ENCODE peak calls at places on chromosomes 2 and 18, in seven cellular contexts. One of them, this sample, is unnamed.

GRCh38 chr2:27079233-27080139 is 1.1 kb downstream of the EMILIN1 start:
- DNase-seq in lower leg skin: no peak
- DNase-seq in brain microvascular endothelial cell: no peak
- DNase-seq in fibroblast of pulmonary artery: no peak
- DNase-seq in GM23338: no peak
- DNase-seq in CD8-positive, alpha-beta T cell: no peak
- DNase-seq in AG09309: no peak
- DNase-seq in this sample: no peak

GRCh38 chr2:29012211-29012681 is 31.1 kb downstream of the TOGARAM2 start:
- DNase-seq in lower leg skin: no peak
- DNase-seq in brain microvascular endothelial cell: no peak
- DNase-seq in fibroblast of pulmonary artery: peak
- DNase-seq in GM23338: no peak
- DNase-seq in CD8-positive, alpha-beta T cell: peak
- DNase-seq in AG09309: no peak
- DNase-seq in this sample: peak

GRCh38 chr18:79371536-79372210 is 24.1 kb upstream of the NFATC1 start:
- DNase-seq in lower leg skin: no peak
- DNase-seq in brain microvascular endothelial cell: no peak
- DNase-seq in fibroblast of pulmonary artery: no peak
- DNase-seq in GM23338: no peak
- DNase-seq in CD8-positive, alpha-beta T cell: no peak
- DNase-seq in AG09309: no peak
- DNase-seq in this sample: no peak

GRCh38 chr2:235555356-235555755 is 61.5 kb downstream of the AGAP1 start:
- DNase-seq in lower leg skin: no peak
- DNase-seq in brain microvascular endothelial cell: no peak
- DNase-seq in fibroblast of pulmonary artery: no peak
- DNase-seq in GM23338: no peak
- DNase-seq in CD8-positive, alpha-beta T cell: no peak
- DNase-seq in AG09309: no peak
- DNase-seq in this sample: no peak

GRCh38 chr18:79604205-79604912 is 75.2 kb upstream of the CTDP1 start:
- DNase-seq in lower leg skin: no peak
- DNase-seq in brain microvascular endothelial cell: no peak
- DNase-seq in fibroblast of pulmonary artery: no peak
- DNase-seq in GM23338: no peak
- DNase-seq in CD8-positive, alpha-beta T cell: no peak
- DNase-seq in AG09309: no peak
- DNase-seq in this sample: no peak

GRCh38 chr18:69865656-69866241 is 81.9 kb downstream of the CD226 start:
- DNase-seq in lower leg skin: no peak
- DNase-seq in brain microvascular endothelial cell: no peak
- DNase-seq in fibroblast of pulmonary artery: no peak
- DNase-seq in GM23338: no peak
- DNase-seq in CD8-positive, alpha-beta T cell: no peak
- DNase-seq in AG09309: no peak
- DNase-seq in this sample: peak

GRCh38 chr2:136141510-136142154 is 23.7 kb upstream of the CXCR4 start:
- DNase-seq in lower leg skin: no peak
- DNase-seq in brain microvascular endothelial cell: no peak
- DNase-seq in fibroblast of pulmonary artery: no peak
- DNase-seq in GM23338: no peak
- DNase-seq in CD8-positive, alpha-beta T cell: no peak
- DNase-seq in AG09309: no peak
- DNase-seq in this sample: no peak

GRCh38 chr2:164542584-164543021 is 78.7 kb downstream of the GRB14 start:
- DNase-seq in lower leg skin: no peak
- DNase-seq in brain microvascular endothelial cell: peak
- DNase-seq in fibroblast of pulmonary artery: peak
- DNase-seq in GM23338: no peak
- DNase-seq in CD8-positive, alpha-beta T cell: no peak
- DNase-seq in AG09309: peak
- DNase-seq in this sample: peak

GRCh38 chr2:54618646-54619565 is 104.6 kb upstream of the EML6 start:
- DNase-seq in lower leg skin: no peak
- DNase-seq in brain microvascular endothelial cell: no peak
- DNase-seq in fibroblast of pulmonary artery: no peak
- DNase-seq in GM23338: no peak
- DNase-seq in CD8-positive, alpha-beta T cell: no peak
- DNase-seq in AG09309: no peak
- DNase-seq in this sample: no peak

GRCh38 chr2:197286805-197287595 is 23.6 kb downstream of the ANKRD44 start:
- DNase-seq in lower leg skin: peak
- DNase-seq in brain microvascular endothelial cell: peak
- DNase-seq in fibroblast of pulmonary artery: peak
- DNase-seq in GM23338: no peak
- DNase-seq in CD8-positive, alpha-beta T cell: peak
- DNase-seq in AG09309: peak
- DNase-seq in this sample: peak

GRCh38 chr2:239762106-239762505 is 263.0 kb downstream of the NDUFA10 start:
- DNase-seq in lower leg skin: no peak
- DNase-seq in brain microvascular endothelial cell: no peak
- DNase-seq in fibroblast of pulmonary artery: no peak
- DNase-seq in GM23338: no peak
- DNase-seq in CD8-positive, alpha-beta T cell: no peak
- DNase-seq in AG09309: no peak
- DNase-seq in this sample: no peak

GRCh38 chr2:88250402-88250801 is 80.3 kb downstream of the THNSL2 start:
- DNase-seq in lower leg skin: no peak
- DNase-seq in brain microvascular endothelial cell: no peak
- DNase-seq in fibroblast of pulmonary artery: no peak
- DNase-seq in GM23338: no peak
- DNase-seq in CD8-positive, alpha-beta T cell: no peak
- DNase-seq in AG09309: no peak
- DNase-seq in this sample: no peak

GRCh38 chr2:77488141-77488540 is 34.0 kb downstream of the LRRTM4 start:
- DNase-seq in lower leg skin: no peak
- DNase-seq in brain microvascular endothelial cell: no peak
- DNase-seq in fibroblast of pulmonary artery: no peak
- DNase-seq in GM23338: no peak
- DNase-seq in CD8-positive, alpha-beta T cell: no peak
- DNase-seq in AG09309: no peak
- DNase-seq in this sample: no peak

GRCh38 chr2:98464772-98465310 is 20.2 kb downstream of the INPP4A start:
- DNase-seq in lower leg skin: peak
- DNase-seq in brain microvascular endothelial cell: no peak
- DNase-seq in fibroblast of pulmonary artery: no peak
- DNase-seq in GM23338: no peak
- DNase-seq in CD8-positive, alpha-beta T cell: no peak
- DNase-seq in AG09309: no peak
- DNase-seq in this sample: no peak

GRCh38 chr18:34322365-34323289 is 97.9 kb upstream of the NOL4 start:
- DNase-seq in lower leg skin: no peak
- DNase-seq in brain microvascular endothelial cell: peak
- DNase-seq in fibroblast of pulmonary artery: peak
- DNase-seq in GM23338: peak
- DNase-seq in CD8-positive, alpha-beta T cell: no peak
- DNase-seq in AG09309: no peak
- DNase-seq in this sample: peak

GRCh38 chr2:239002960-239003932 is 155.4 kb downstream of the TWIST2 start:
- DNase-seq in lower leg skin: peak
- DNase-seq in brain microvascular endothelial cell: no peak
- DNase-seq in fibroblast of pulmonary artery: peak
- DNase-seq in GM23338: no peak
- DNase-seq in CD8-positive, alpha-beta T cell: no peak
- DNase-seq in AG09309: peak
- DNase-seq in this sample: peak

GRCh38 chr2:73088211-73088610 is 16.7 kb upstream of the SFXN5 start:
- DNase-seq in lower leg skin: no peak
- DNase-seq in brain microvascular endothelial cell: no peak
- DNase-seq in fibroblast of pulmonary artery: no peak
- DNase-seq in GM23338: no peak
- DNase-seq in CD8-positive, alpha-beta T cell: no peak
- DNase-seq in AG09309: no peak
- DNase-seq in this sample: no peak

GRCh38 chr2:23293756-23294155 is 91.2 kb upstream of the KLHL29 start:
- DNase-seq in lower leg skin: no peak
- DNase-seq in brain microvascular endothelial cell: no peak
- DNase-seq in fibroblast of pulmonary artery: peak
- DNase-seq in GM23338: no peak
- DNase-seq in CD8-positive, alpha-beta T cell: no peak
- DNase-seq in AG09309: no peak
- DNase-seq in this sample: peak

GRCh38 chr18:51133580-51134160 is 63.8 kb downstream of the MEX3C start:
- DNase-seq in lower leg skin: no peak
- DNase-seq in brain microvascular endothelial cell: no peak
- DNase-seq in fibroblast of pulmonary artery: no peak
- DNase-seq in GM23338: no peak
- DNase-seq in CD8-positive, alpha-beta T cell: no peak
- DNase-seq in AG09309: no peak
- DNase-seq in this sample: peak

GRCh38 chr2:62768615-62769014 is 63.1 kb downstream of the EHBP1 start:
- DNase-seq in lower leg skin: no peak
- DNase-seq in brain microvascular endothelial cell: peak
- DNase-seq in fibroblast of pulmonary artery: no peak
- DNase-seq in GM23338: no peak
- DNase-seq in CD8-positive, alpha-beta T cell: no peak
- DNase-seq in AG09309: no peak
- DNase-seq in this sample: peak

GRCh38 chr2:219458996-219459395 is 24.4 kb downstream of the SPEG start:
- DNase-seq in lower leg skin: no peak
- DNase-seq in brain microvascular endothelial cell: no peak
- DNase-seq in fibroblast of pulmonary artery: no peak
- DNase-seq in GM23338: no peak
- DNase-seq in CD8-positive, alpha-beta T cell: no peak
- DNase-seq in AG09309: no peak
- DNase-seq in this sample: no peak

GRCh38 chr2:3648652-3649177 is 9.3 kb upstream of the ALLC start:
- DNase-seq in lower leg skin: no peak
- DNase-seq in brain microvascular endothelial cell: no peak
- DNase-seq in fibroblast of pulmonary artery: no peak
- DNase-seq in GM23338: no peak
- DNase-seq in CD8-positive, alpha-beta T cell: no peak
- DNase-seq in AG09309: no peak
- DNase-seq in this sample: no peak

GRCh38 chr2:235472443-235472842 is 21.4 kb upstream of the AGAP1 start:
- DNase-seq in lower leg skin: no peak
- DNase-seq in brain microvascular endothelial cell: no peak
- DNase-seq in fibroblast of pulmonary artery: no peak
- DNase-seq in GM23338: no peak
- DNase-seq in CD8-positive, alpha-beta T cell: no peak
- DNase-seq in AG09309: no peak
- DNase-seq in this sample: no peak

GRCh38 chr2:202105025-202105424 is 32.0 kb downstream of the KIAA2012 start:
- DNase-seq in lower leg skin: no peak
- DNase-seq in brain microvascular endothelial cell: no peak
- DNase-seq in fibroblast of pulmonary artery: no peak
- DNase-seq in GM23338: no peak
- DNase-seq in CD8-positive, alpha-beta T cell: no peak
- DNase-seq in AG09309: no peak
- DNase-seq in this sample: no peak

GRCh38 chr2:202102425-202103005 is 29.5 kb downstream of the KIAA2012 start:
- DNase-seq in lower leg skin: no peak
- DNase-seq in brain microvascular endothelial cell: no peak
- DNase-seq in fibroblast of pulmonary artery: no peak
- DNase-seq in GM23338: no peak
- DNase-seq in CD8-positive, alpha-beta T cell: no peak
- DNase-seq in AG09309: no peak
- DNase-seq in this sample: no peak

GRCh38 chr2:202101049-202101579 is 28.1 kb downstream of the KIAA2012 start:
- DNase-seq in lower leg skin: no peak
- DNase-seq in brain microvascular endothelial cell: no peak
- DNase-seq in fibroblast of pulmonary artery: no peak
- DNase-seq in GM23338: no peak
- DNase-seq in CD8-positive, alpha-beta T cell: no peak
- DNase-seq in AG09309: no peak
- DNase-seq in this sample: no peak

GRCh38 chr2:202108345-202108744 is 35.3 kb downstream of the KIAA2012 start:
- DNase-seq in lower leg skin: no peak
- DNase-seq in brain microvascular endothelial cell: no peak
- DNase-seq in fibroblast of pulmonary artery: no peak
- DNase-seq in GM23338: no peak
- DNase-seq in CD8-positive, alpha-beta T cell: no peak
- DNase-seq in AG09309: no peak
- DNase-seq in this sample: no peak

GRCh38 chr2:202104286-202104870 is 31.3 kb downstream of the KIAA2012 start:
- DNase-seq in lower leg skin: no peak
- DNase-seq in brain microvascular endothelial cell: peak
- DNase-seq in fibroblast of pulmonary artery: peak
- DNase-seq in GM23338: peak
- DNase-seq in CD8-positive, alpha-beta T cell: no peak
- DNase-seq in AG09309: no peak
- DNase-seq in this sample: peak
- TF ChIP-seq CTCF in lower leg skin: no peak
- TF ChIP-seq CTCF in brain microvascular endothelial cell: peak
- TF ChIP-seq CTCF in fibroblast of pulmonary artery: peak
- TF ChIP-seq CTCF in GM23338: peak
- TF ChIP-seq CTCF in CD8-positive, alpha-beta T cell: no peak
- TF ChIP-seq CTCF in AG09309: peak
- TF ChIP-seq CTCF in this sample: peak

GRCh38 chr2:185835974-185836373 is 97.4 kb downstream of the FSIP2 start:
- DNase-seq in lower leg skin: no peak
- DNase-seq in brain microvascular endothelial cell: no peak
- DNase-seq in fibroblast of pulmonary artery: no peak
- DNase-seq in GM23338: no peak
- DNase-seq in CD8-positive, alpha-beta T cell: no peak
- DNase-seq in AG09309: no peak
- DNase-seq in this sample: no peak
- H3K4me3 ChIP-seq in lower leg skin: no peak
- H3K4me3 ChIP-seq in brain microvascular endothelial cell: no peak
- H3K4me3 ChIP-seq in fibroblast of pulmonary artery: no peak
- H3K4me3 ChIP-seq in GM23338: no peak
- H3K4me3 ChIP-seq in CD8-positive, alpha-beta T cell: no peak
- H3K4me3 ChIP-seq in AG09309: no peak
- H3K4me3 ChIP-seq in this sample: no peak

DNA sequence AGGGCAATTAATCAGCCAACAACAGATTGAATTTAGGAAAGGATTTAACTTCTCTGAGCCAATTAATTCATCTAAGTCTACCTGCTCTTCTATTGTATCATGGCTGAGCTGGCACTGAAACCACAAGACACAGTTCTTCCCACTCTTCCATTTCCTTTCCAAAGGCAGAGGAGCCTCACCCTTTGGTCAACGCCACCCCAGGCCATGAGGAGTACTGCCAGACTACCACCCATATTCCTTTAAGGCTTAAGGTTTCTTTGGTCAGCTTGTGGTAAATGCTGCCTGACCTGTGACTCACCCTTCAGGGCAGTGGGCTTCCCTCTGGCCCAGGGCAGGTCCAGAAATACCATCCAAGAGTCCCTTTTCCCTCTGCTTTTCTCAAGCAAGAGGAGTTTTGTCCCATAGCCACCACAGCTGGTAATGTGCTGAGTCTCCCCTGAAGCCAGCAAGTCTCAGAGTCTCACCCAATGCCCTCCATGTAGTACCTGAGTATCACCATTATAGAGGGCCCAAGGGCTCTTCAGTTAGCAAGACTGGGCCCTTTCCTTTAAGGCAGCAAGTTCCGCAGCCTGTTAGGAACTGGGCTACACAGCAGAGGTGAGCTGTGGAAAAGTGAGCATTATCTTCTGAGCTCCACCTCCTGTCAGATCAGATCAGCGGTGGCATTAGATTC is 900.5 kb upstream of the CRIM1 start:
- DNase-seq in lower leg skin: no peak
- DNase-seq in brain microvascular endothelial cell: peak
- DNase-seq in fibroblast of pulmonary artery: no peak
- DNase-seq in GM23338: peak
- DNase-seq in CD8-positive, alpha-beta T cell: no peak
- DNase-seq in AG09309: no peak
- DNase-seq in this sample: no peak
- TF ChIP-seq CTCF in lower leg skin: no peak
- TF ChIP-seq CTCF in brain microvascular endothelial cell: peak
- TF ChIP-seq CTCF in fibroblast of pulmonary artery: no peak
- TF ChIP-seq CTCF in GM23338: peak
- TF ChIP-seq CTCF in CD8-positive, alpha-beta T cell: no peak
- TF ChIP-seq CTCF in AG09309: no peak
- TF ChIP-seq CTCF in this sample: no peak

GRCh38 chr18:11733031-11733430 is 44.0 kb downstream of the GNAL start:
- DNase-seq in lower leg skin: peak
- DNase-seq in brain microvascular endothelial cell: peak
- DNase-seq in fibroblast of pulmonary artery: peak
- DNase-seq in GM23338: peak
- DNase-seq in CD8-positive, alpha-beta T cell: peak
- DNase-seq in AG09309: peak
- DNase-seq in this sample: peak
- H3K4me3 ChIP-seq in lower leg skin: no peak
- H3K4me3 ChIP-seq in brain microvascular endothelial cell: no peak
- H3K4me3 ChIP-seq in fibroblast of pulmonary artery: peak
- H3K4me3 ChIP-seq in GM23338: no peak
- H3K4me3 ChIP-seq in CD8-positive, alpha-beta T cell: no peak
- H3K4me3 ChIP-seq in AG09309: no peak
- H3K4me3 ChIP-seq in this sample: peak

This sample was measured in fibroblast of the aortic adventitia.